ENCODE peak calls at places on chromosomes 11 and 22, in ten cellular contexts. F is ELR; N is CD4-positive, alpha-beta T cell; Y is NCI-H2171; T is Caki2; H is A549; A is type B pancreatic cell; Z is AG09319; G is HCEC 1CT; M is neuronal stem cell. Q is an unnamed sample.

GRCh38 chr11:62905927-62906531 is 15.1 kb downstream of the CHRM1 start:
- DNase-seq in G (peak; percentile 70), N (peak; percentile 77), M (peak; percentile 90), F (peak; percentile 77), A (peak; percentile 88), T (peak; percentile 63), Z (peak; percentile 49), H (peak; percentile 84), Y (peak; percentile 43), Q (peak; percentile 72)

GRCh38 chr11:128235446-128235845 is 351.9 kb downstream of the ETS1 start:
- DNase-seq in H (no peak), F (no peak), G (no peak), Y (no peak), N (no peak), Z (no peak), A (no peak), T (no peak), M (no peak), Q (no peak)

GRCh38 chr22:50243704-50244419 is 961 bp downstream of the TUBGCP6 start:
- DNase-seq in T (peak; percentile 21), Y (no peak), A (no peak), N (no peak), G (no peak), F (no peak), M (no peak), Z (no peak), H (no peak), Q (no peak)

GRCh38 chr22:17369553-17370035 is 334 bp downstream of the CECR2 start:
- DNase-seq in G (no peak), M (peak; percentile 57), N (no peak), A (peak; percentile 80), F (no peak), T (peak; percentile 39), Y (no peak), H (no peak), Z (no peak), Q (peak; percentile 72)

GRCh38 chr22:45475063-45475747 is 27.5 kb upstream of the FBLN1 start:
- DNase-seq in A (no peak), Y (peak; percentile 96), H (no peak), N (no peak), F (no peak), T (no peak), Z (no peak), M (no peak), G (no peak), Q (no peak)

GRCh38 chr11:95093548-95093947 is 3.9 kb downstream of the ENDOD1 start:
- DNase-seq in H (no peak), N (no peak), Y (no peak), F (no peak), M (no peak), T (no peak), A (no peak), G (no peak), Z (no peak), Q (no peak)

GRCh38 chr11:843818-844692 is 1.4 kb downstream of the TSPAN4 start:
- DNase-seq in Z (peak; percentile 92), Y (no peak), G (peak; percentile 94), M (no peak), A (no peak), F (peak; percentile 92), H (peak; percentile 96), N (no peak), T (peak; percentile 89), Q (peak; percentile 89)

GRCh38 chr11:28476864-28477263 is 368.7 kb downstream of the METTL15 start:
- DNase-seq in A (no peak), Z (no peak), N (no peak), F (no peak), Y (no peak), T (no peak), M (no peak), H (no peak), G (no peak), Q (no peak)

GRCh38 chr11:1943977-1944376 is 3.2 kb upstream of the MRPL23 start:
- DNase-seq in T (no peak), A (peak; percentile 56), F (peak; percentile 57), H (no peak), G (no peak), M (no peak), Y (no peak), N (no peak), Z (no peak), Q (no peak)

GRCh38 chr11:93216511-93217121 is 18.8 kb upstream of the SLC36A4 start:
- DNase-seq in H (no peak), F (no peak), T (no peak), A (no peak), Y (no peak), M (no peak), G (no peak), N (no peak), Z (no peak), Q (no peak)

GRCh38 chr11:102564110-102564509 is 33.6 kb upstream of the MMP7 start:
- DNase-seq in N (no peak), T (peak; percentile 52), H (peak; percentile 56), F (peak; percentile 94), Z (no peak), G (peak; percentile 81), M (no peak), Y (no peak), A (no peak), Q (no peak)

GRCh38 chr11:108617055-108617454 is 23.5 kb upstream of the EXPH5 start:
- DNase-seq in A (no peak), Z (no peak), F (no peak), G (no peak), H (no peak), Y (no peak), M (no peak), T (no peak), N (no peak), Q (no peak)

GRCh38 chr11:43067681-43068080 is 244.1 kb upstream of the API5 start:
- DNase-seq in N (no peak), F (no peak), M (no peak), A (no peak), Z (no peak), T (no peak), G (no peak), Y (no peak), H (no peak), Q (no peak)

GRCh38 chr11:118898400-118899295 is 15.0 kb downstream of the CXCR5 start:
- DNase-seq in Y (no peak), T (no peak), H (no peak), N (no peak), A (peak; percentile 70), G (no peak), F (no peak), Z (no peak), M (no peak), Q (no peak)